ENCODE peak calls at places on chromosome 3, in ten cellular contexts. T, C, E, D, U, J, Y, P, G and Z are unnamed samples.

GRCh38 chr3:118802325-118803095 is 232.1 kb downstream of the IGSF11 start:
- DNase-seq in T (no peak), C (no peak), E (no peak), D (no peak), U (no peak), J (no peak), Y (no peak), P (no peak), G (no peak), Z (no peak)

GRCh38 chr3:71332813-71333212 is 250.7 kb downstream of the FOXP1 start:
- DNase-seq in T (no peak), C (no peak), E (no peak), D (no peak), U (no peak), J (no peak), Y (no peak), P (no peak), G (no peak), Z (no peak)

GRCh38 chr3:9749333-9749662 is 454 bp upstream of the OGG1 start:
- DNase-seq in T (no peak), C (no peak), E (no peak), D (no peak), U (no peak), J (no peak), Y (no peak), P (no peak), G (no peak), Z (no peak)

GRCh38 chr3:6041894-6042293 is 819.0 kb upstream of the GRM7 start:
- DNase-seq in T (no peak), C (no peak), E (no peak), D (no peak), U (no peak), J (no peak), Y (no peak), P (no peak), G (no peak), Z (no peak)

GRCh38 chr3:20668411-20668810 is 482.4 kb upstream of the SGO1 start:
- DNase-seq in T (no peak), C (no peak), E (no peak), D (no peak), U (no peak), J (no peak), Y (no peak), P (no peak), G (peak; percentile 60), Z (no peak)

GRCh38 chr3:57691411-57692133 is 1.3 kb downstream of the DENND6A start:
- DNase-seq in T (no peak), C (peak; percentile 14), E (no peak), D (no peak), U (no peak), J (no peak), Y (no peak), P (peak; percentile 2), G (no peak), Z (no peak)

GRCh38 chr3:147415819-147416218 is 6.7 kb downstream of the ZIC1 start:
- DNase-seq in T (no peak), C (no peak), E (no peak), D (no peak), U (no peak), J (no peak), Y (no peak), P (no peak), G (no peak), Z (no peak)

GRCh38 chr3:72152551-72153476 is 367.9 kb upstream of the PROK2 start:
- DNase-seq in T (no peak), C (peak; percentile 2), E (no peak), D (peak; percentile 75), U (no peak), J (no peak), Y (peak; percentile 29), P (no peak), G (no peak), Z (no peak)

GRCh38 chr3:127556565-127556964 is 34.0 kb downstream of the TPRA1 start:
- DNase-seq in T (no peak), C (no peak), E (no peak), D (no peak), U (no peak), J (no peak), Y (no peak), P (no peak), G (peak; percentile 72), Z (no peak)

GRCh38 chr3:70049761-70050160 is 50.2 kb downstream of the SAMMSON start:
- DNase-seq in T (no peak), C (no peak), E (no peak), D (no peak), U (no peak), J (no peak), Y (no peak), P (no peak), G (no peak), Z (no peak)

GRCh38 chr3:168794427-168794826 is 698.7 kb upstream of the GOLIM4 start:
- DNase-seq in T (no peak), C (no peak), E (no peak), D (no peak), U (no peak), J (no peak), Y (no peak), P (no peak), G (no peak), Z (no peak)

GRCh38 chr3:126419886-126420786 is 25.4 kb downstream of the CFAP100 start:
- DNase-seq in T (no peak), C (no peak), E (no peak), D (no peak), U (no peak), J (no peak), Y (no peak), P (no peak), G (peak; percentile 57), Z (no peak)

GRCh38 chr3:35200056-35200455 is 439.3 kb upstream of the ARPP21 start:
- DNase-seq in T (no peak), C (peak; percentile 3), E (no peak), D (no peak), U (no peak), J (no peak), Y (no peak), P (no peak), G (no peak), Z (no peak)

GRCh38 chr3:120502116-120502515 is 51.3 kb upstream of the FSTL1 start:
- DNase-seq in T (no peak), C (no peak), E (no peak), D (no peak), U (no peak), J (no peak), Y (no peak), P (no peak), G (no peak), Z (no peak)

GRCh38 chr3:42024578-42025387 is 62.9 kb upstream of the ULK4 start:
- DNase-seq in T (no peak), C (no peak), E (no peak), D (no peak), U (no peak), J (no peak), Y (no peak), P (no peak), G (peak; percentile 19), Z (no peak)

GRCh38 chr3:58034738-58035511 is 26.7 kb downstream of the FLNB start:
- DNase-seq in T (no peak), C (no peak), E (no peak), D (no peak), U (no peak), J (peak; percentile 96), Y (no peak), P (peak; percentile 39), G (no peak), Z (no peak)

GRCh38 chr3:183518446-183519185 is 36.9 kb downstream of the KLHL6 start:
- DNase-seq in T (no peak), C (no peak), E (no peak), D (no peak), U (no peak), J (no peak), Y (no peak), P (no peak), G (peak; percentile 29), Z (no peak)

GRCh38 chr3:54822206-54822605 is 105.7 kb downstream of the LRTM1 start:
- DNase-seq in T (no peak), C (peak; percentile 69), E (no peak), D (no peak), U (peak; percentile 21), J (no peak), Y (no peak), P (no peak), G (no peak), Z (no peak)

GRCh38 chr3:31999902-32000439 is 18.4 kb downstream of the ZNF860 start:
- DNase-seq in T (no peak), C (no peak), E (no peak), D (no peak), U (no peak), J (no peak), Y (no peak), P (no peak), G (no peak), Z (no peak)

GRCh38 chr3:181442066-181442465 is 269.7 kb upstream of the SOX2 start:
- DNase-seq in T (no peak), C (no peak), E (no peak), D (no peak), U (no peak), J (no peak), Y (no peak), P (no peak), G (no peak), Z (no peak)

GRCh38 chr3:30199096-30199734 is 407.2 kb upstream of the TGFBR2 start:
- DNase-seq in T (peak; percentile 37), C (peak; percentile 21), E (peak; percentile 15), D (peak; percentile 77), U (no peak), J (no peak), Y (peak; percentile 55), P (peak; percentile 66), G (peak; percentile 61), Z (peak; percentile 78)

GRCh38 chr3:175266478-175266877 is 407.3 kb downstream of the NAALADL2 start:
- DNase-seq in T (no peak), C (peak; percentile 25), E (no peak), D (no peak), U (no peak), J (no peak), Y (no peak), P (no peak), G (no peak), Z (no peak)

GRCh38 chr3:135806342-135806741 is 159.2 kb upstream of the PPP2R3A start:
- DNase-seq in T (no peak), C (no peak), E (no peak), D (no peak), U (no peak), J (no peak), Y (peak; percentile 29), P (no peak), G (no peak), Z (no peak)

GRCh38 chr3:9623148-9623547 is 26.2 kb upstream of the MTMR14 start:
- DNase-seq in T (no peak), C (no peak), E (no peak), D (no peak), U (no peak), J (no peak), Y (no peak), P (no peak), G (no peak), Z (no peak)

GRCh38 chr3:55343486-55344357 is 143.4 kb downstream of the WNT5A start:
- DNase-seq in T (no peak), C (no peak), E (no peak), D (no peak), U (no peak), J (no peak), Y (no peak), P (no peak), G (no peak), Z (no peak)

GRCh38 chr3:11718582-11719405 is 75.1 kb upstream of the VGLL4 start:
- DNase-seq in T (peak; percentile 31), C (peak; percentile 68), E (peak; percentile 24), D (peak; percentile 53), U (no peak), J (no peak), Y (peak; percentile 12), P (peak; percentile 66), G (no peak), Z (peak; percentile 88)

GRCh38 chr3:49727154-49727923 is 3.6 kb upstream of the GMPPB start:
- DNase-seq in T (no peak), C (no peak), E (no peak), D (no peak), U (no peak), J (no peak), Y (no peak), P (no peak), G (no peak), Z (peak; percentile 66)

GRCh38 chr3:9899289-9899791 is 3.3 kb upstream of the IL17RE start:
- DNase-seq in T (no peak), C (no peak), E (no peak), D (no peak), U (no peak), J (no peak), Y (no peak), P (no peak), G (no peak), Z (no peak)